ENCODE peak calls at places on chromosomes 11 and 22, in seven cellular contexts. K, Y, A, G, E, R and F are unnamed samples.

GRCh38 chr11:10497371-10498021 is 42.4 kb downstream of the AMPD3 start:
- DNase-seq in K (no peak), Y (peak; percentile 73), A (no peak), G (no peak), E (no peak), R (no peak), F (no peak)

GRCh38 chr11:285021-285893 is 3.7 kb upstream of the PGGHG start:
- DNase-seq in K (peak; percentile 9), Y (peak; percentile 53), A (no peak), G (no peak), E (no peak), R (no peak), F (no peak)

GRCh38 chr11:110094298-110095073 is 1.3 kb downstream of the ZC3H12C start:
- DNase-seq in K (no peak), Y (no peak), A (no peak), G (no peak), E (no peak), R (no peak), F (no peak)

GRCh38 chr11:32706985-32707736 is 87.3 kb downstream of the CCDC73 start:
- DNase-seq in K (no peak), Y (no peak), A (no peak), G (no peak), E (no peak), R (no peak), F (no peak)

GRCh38 chr11:129999407-129999806 is 3.2 kb downstream of the PRDM10 start:
- DNase-seq in K (no peak), Y (no peak), A (no peak), G (no peak), E (no peak), R (no peak), F (no peak)

GRCh38 chr11:60455531-60456042 is at the start of gene MS4A1:
- DNase-seq in K (no peak), Y (no peak), A (no peak), G (no peak), E (no peak), R (no peak), F (no peak)

GRCh38 chr11:111362887-111363411 is 16.1 kb downstream of the POU2AF1 start:
- DNase-seq in K (peak; percentile 93), Y (no peak), A (no peak), G (no peak), E (peak; percentile 82), R (no peak), F (no peak)

GRCh38 chr11:22163394-22163797 is 29.5 kb upstream of the ANO5 start:
- DNase-seq in K (no peak), Y (peak; percentile 48), A (no peak), G (no peak), E (no peak), R (no peak), F (no peak)

GRCh38 chr11:36373040-36374010 is 77.2 kb downstream of the PRR5L start:
- DNase-seq in K (no peak), Y (no peak), A (no peak), G (no peak), E (no peak), R (no peak), F (no peak)

GRCh38 chr11:113131036-113131775 is 170.0 kb downstream of the NCAM1 start:
- DNase-seq in K (no peak), Y (no peak), A (no peak), G (no peak), E (no peak), R (no peak), F (no peak)
- H3K36me3 ChIP-seq in K (no peaks in the 10 kb centered on the region), Y (no peaks in the 10 kb centered on the region), A (no peaks in the 10 kb centered on the region), G (no peaks in the 10 kb centered on the region), E (no peaks in the 10 kb centered on the region), R (no peaks in the 10 kb centered on the region), F (no peaks in the 10 kb centered on the region)

GRCh38 chr11:95776859-95777258 is 12.7 kb downstream of the FAM76B start:
- DNase-seq in K (no peak), Y (no peak), A (no peak), G (no peak), E (no peak), R (no peak), F (no peak)

GRCh38 chr11:95778699-95779098 is 10.9 kb downstream of the FAM76B start:
- DNase-seq in K (no peak), Y (no peak), A (no peak), G (no peak), E (no peak), R (no peak), F (no peak)

DNA sequence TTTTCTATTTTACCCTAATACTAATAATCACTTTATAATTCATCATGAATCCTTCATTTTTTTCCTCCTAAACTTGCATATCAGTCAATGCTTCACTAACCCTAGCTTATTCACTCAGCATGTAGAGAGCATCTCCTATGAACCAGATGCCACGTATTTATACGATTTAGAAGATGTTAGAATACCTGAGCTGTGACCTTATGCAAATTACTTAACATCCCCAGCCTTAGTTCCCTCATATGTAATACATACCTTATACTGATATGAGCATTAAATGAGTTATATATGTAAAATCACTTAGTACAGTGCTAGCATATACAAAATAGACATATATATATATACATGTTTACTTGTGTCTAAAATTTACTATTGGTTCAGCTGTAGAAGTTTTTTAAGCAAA is 9.0 kb downstream of the FAM76B start:
- DNase-seq in K (no peak), Y (no peak), A (no peak), G (no peak), E (no peak), R (no peak), F (no peak)
- H3K36me3 ChIP-seq in K (no peaks in the 10 kb centered on the region), Y (peaks cover 8% of the 10 kb centered on the region), A (peaks cover 75% of the 10 kb centered on the region), G (no peaks in the 10 kb centered on the region), E (peaks cover 3% of the 10 kb centered on the region), R (peaks cover 99% of the 10 kb centered on the region), F (peaks cover 100% of the 10 kb centered on the region)

DNA sequence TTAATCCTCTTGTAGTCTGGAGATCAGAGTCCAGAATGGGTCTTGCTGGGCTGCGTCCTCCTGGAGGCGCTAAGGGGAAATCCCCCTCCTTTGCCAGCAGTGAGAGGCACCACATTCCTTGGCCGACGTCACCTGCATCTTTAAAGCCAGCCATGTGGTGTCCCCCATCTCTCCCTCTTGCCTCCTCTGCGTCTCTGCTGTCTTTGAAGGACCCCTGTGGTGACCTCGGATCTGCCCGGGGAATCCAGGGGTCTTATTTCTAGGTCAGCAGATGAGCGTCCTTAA is 27.2 kb upstream of the PARVB start:
- DNase-seq in K (no peak), Y (peak; percentile 46), A (no peak), G (no peak), E (no peak), R (no peak), F (no peak)
- H3K36me3 ChIP-seq in K (peaks cover 4% of the 10 kb centered on the region), Y (peaks cover 10% of the 10 kb centered on the region), A (peaks cover 42% of the 10 kb centered on the region), G (no peaks in the 10 kb centered on the region), E (peaks cover 18% of the 10 kb centered on the region), R (peaks cover 82% of the 10 kb centered on the region), F (peaks cover 62% of the 10 kb centered on the region)

DNA sequence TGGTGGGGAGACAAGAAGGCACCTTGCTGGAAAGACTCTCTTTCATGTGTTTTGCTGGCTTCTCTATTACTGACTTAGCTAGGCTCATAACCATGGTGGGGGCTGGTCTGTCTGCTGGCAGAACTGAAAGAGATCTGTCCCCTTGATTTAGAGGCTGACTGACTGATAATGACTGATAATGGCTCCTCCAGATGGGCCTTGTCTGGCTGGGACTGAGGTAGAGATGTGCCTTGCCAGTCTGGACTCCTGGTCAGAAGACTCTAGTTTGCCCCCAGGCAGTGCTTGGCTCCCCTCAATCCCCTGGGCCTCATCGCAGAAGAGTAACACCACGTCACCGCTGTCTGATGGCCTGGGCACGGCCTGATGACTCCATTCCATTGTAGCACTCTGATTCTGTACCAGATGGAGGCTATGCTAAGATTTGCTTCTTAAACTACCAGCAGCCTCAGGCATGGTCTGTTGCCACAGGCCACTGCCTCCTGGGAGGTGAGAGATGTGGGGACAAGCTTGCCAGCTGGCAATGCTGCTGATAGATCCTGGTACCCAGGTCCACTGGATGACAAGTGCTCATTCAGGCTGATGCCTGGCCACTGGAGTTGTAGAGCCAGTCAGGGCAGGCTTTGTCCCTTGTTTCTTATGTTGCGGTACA is 19.1 kb downstream of the CYB5R2 start:
- DNase-seq in K (no peak), Y (no peak), A (no peak), G (no peak), E (no peak), R (no peak), F (no peak)
- H3K36me3 ChIP-seq in K (peaks cover 7% of the 10 kb centered on the region), Y (no peaks in the 10 kb centered on the region), A (peaks cover 36% of the 10 kb centered on the region), G (no peaks in the 10 kb centered on the region), E (peaks cover 13% of the 10 kb centered on the region), R (peaks cover 3% of the 10 kb centered on the region), F (no peaks in the 10 kb centered on the region)

GRCh38 chr11:62601114-62601363 is 626 bp downstream of the MTA2 start:
- DNase-seq in K (no peak), Y (peak; percentile 80), A (no peak), G (no peak), E (no peak), R (no peak), F (no peak)

GRCh38 chr11:62599069-62599696 is 2.5 kb downstream of the MTA2 start:
- DNase-seq in K (peak; percentile 85), Y (peak; percentile 99), A (peak; percentile 98), G (peak; percentile 96), E (peak; percentile 88), R (peak; percentile 59), F (peak; percentile 97)

GRCh38 chr11:62601364-62602140 is at the start of gene MTA2:
- DNase-seq in K (peak; percentile 100), Y (peak; percentile 99), A (peak; percentile 99), G (peak; percentile 98), E (peak; percentile 97), R (peak; percentile 99), F (peak; percentile 96)

GRCh38 chr11:62599909-62600308 is 1.8 kb downstream of the MTA2 start:
- DNase-seq in K (no peak), Y (no peak), A (no peak), G (no peak), E (peak; percentile 61), R (no peak), F (no peak)

GRCh38 chr11:62600367-62601113 is 1.1 kb downstream of the MTA2 start:
- DNase-seq in K (no peak), Y (no peak), A (no peak), G (no peak), E (no peak), R (no peak), F (no peak)
- H3K36me3 ChIP-seq in K (no peaks in the 10 kb centered on the region), Y (peaks cover 25% of the 10 kb centered on the region), A (peaks cover 76% of the 10 kb centered on the region), G (peaks cover 5% of the 10 kb centered on the region), E (peaks cover 28% of the 10 kb centered on the region), R (peaks cover 54% of the 10 kb centered on the region), F (peaks cover 56% of the 10 kb centered on the region)

DNA sequence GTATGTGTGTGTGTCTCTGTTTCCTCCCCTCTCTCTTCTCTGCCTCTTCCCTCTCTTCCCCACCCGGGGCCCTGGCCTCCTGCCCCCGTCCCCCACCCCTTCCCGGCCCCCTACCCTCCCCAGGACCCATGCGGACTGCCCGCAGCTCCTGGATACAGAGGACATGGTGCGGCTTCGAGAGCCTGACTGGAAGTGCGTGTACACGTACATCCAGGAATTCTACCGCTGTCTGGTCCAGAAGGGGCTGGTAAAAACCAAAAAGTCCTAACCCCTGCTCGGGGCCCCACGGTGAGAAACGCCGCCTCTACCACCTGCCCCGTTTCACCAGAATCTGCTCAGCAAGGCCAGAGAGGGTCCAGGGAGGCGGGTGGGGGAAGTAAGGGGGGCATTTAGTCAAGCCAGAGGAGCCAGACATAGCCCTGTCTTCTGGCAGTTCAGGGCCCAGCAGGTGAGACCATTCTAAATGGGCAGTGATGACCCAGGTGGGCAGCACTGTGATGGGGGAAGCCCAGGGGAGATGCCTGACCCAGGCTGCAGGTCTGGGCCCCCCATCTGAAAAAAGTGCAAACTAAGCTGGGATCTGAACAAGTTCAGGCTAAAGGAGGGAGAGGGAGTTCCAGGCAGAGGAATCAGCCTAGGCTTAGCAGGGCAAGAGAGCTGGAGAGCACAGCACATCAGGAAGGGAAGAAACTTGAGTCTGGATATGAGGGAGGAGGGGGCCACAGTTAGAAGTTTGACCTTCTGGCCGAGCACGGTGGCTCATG is 6.4 kb downstream of the SELENOM start:
- DNase-seq in K (no peak), Y (no peak), A (no peak), G (no peak), E (no peak), R (no peak), F (no peak)
- H3K36me3 ChIP-seq in K (no peaks in the 10 kb centered on the region), Y (peaks cover 56% of the 10 kb centered on the region), A (no peaks in the 10 kb centered on the region), G (peaks cover 5% of the 10 kb centered on the region), E (peaks cover 23% of the 10 kb centered on the region), R (peaks cover 36% of the 10 kb centered on the region), F (peaks cover 66% of the 10 kb centered on the region)

GRCh38 chr11:46628961-46629360 is 11.6 kb downstream of the ATG13 start:
- DNase-seq in K (no peak), Y (no peak), A (no peak), G (no peak), E (no peak), R (no peak), F (no peak)
- H3K36me3 ChIP-seq in K (no peaks in the 10 kb centered on the region), Y (no peaks in the 10 kb centered on the region), A (peaks cover 19% of the 10 kb centered on the region), G (no peaks in the 10 kb centered on the region), E (no peaks in the 10 kb centered on the region), R (peaks cover 71% of the 10 kb centered on the region), F (peaks cover 53% of the 10 kb centered on the region)